ENCODE peak calls at places on chromosomes 16 and 17, in eight cellular contexts. I is small intestine, V is PC-3, K is psoas muscle, O is mucosa of descending colon, G is Peyer's patch, Q is GM23248, U is HCT116. X is an unnamed sample.

GRCh38 chr16:69561901-69562300 is 3.9 kb upstream of the NFAT5 start:
- DNase-seq in U (no peak), Q (no peak), K (no peak), G (no peak), V (no peak), I (peak; percentile 82), O (no peak), X (no peak)

GRCh38 chr17:64259922-64260321 is 3.1 kb downstream of the TEX2 start:
- DNase-seq in K (no peak), V (peak; percentile 78), G (no peak), I (peak; percentile 23), O (no peak), U (no peak), Q (peak; percentile 89), X (peak; percentile 23)

GRCh38 chr16:73572135-73572534 is 524.2 kb upstream of the ZFHX3 start:
- DNase-seq in K (peak; percentile 77), G (peak; percentile 50), Q (peak; percentile 9), O (no peak), U (no peak), I (peak; percentile 21), V (peak; percentile 23), X (peak; percentile 35)

GRCh38 chr17:64502021-64502420 is 4.1 kb downstream of the DDX5 start:
- DNase-seq in O (no peak), U (no peak), V (no peak), Q (peak; percentile 20), I (no peak), G (no peak), K (no peak), X (no peak)

GRCh38 chr16:50711862-50712567 is 18.6 kb downstream of the NOD2 start:
- DNase-seq in G (no peak), I (no peak), K (peak; percentile 91), U (no peak), V (no peak), O (no peak), Q (no peak), X (no peak)

GRCh38 chr17:57537524-57538410 is 207.3 kb downstream of the CCDC182 start:
- DNase-seq in I (no peak), Q (no peak), K (no peak), G (no peak), U (no peak), O (no peak), V (no peak), X (no peak)

GRCh38 chr17:9760336-9760735 is 31.1 kb downstream of the DHRS7C start:
- DNase-seq in K (no peak), U (no peak), V (no peak), G (no peak), O (no peak), I (no peak), Q (no peak), X (no peak)

GRCh38 chr17:1592751-1593629 is 30.4 kb upstream of the PITPNA start:
- DNase-seq in Q (no peak), I (peak; percentile 99), O (peak; percentile 82), V (no peak), G (peak; percentile 94), U (no peak), K (no peak), X (peak; percentile 90)

GRCh38 chr16:30095166-30096078 is 591 bp downstream of the YPEL3 start:
- DNase-seq in U (no peak), G (no peak), Q (peak; percentile 77), K (no peak), O (peak; percentile 64), V (no peak), I (no peak), X (peak; percentile 50)

GRCh38 chr17:48795444-48796162 is 21.4 kb downstream of the TTLL6 start:
- DNase-seq in U (peak; percentile 36), O (no peak), K (no peak), G (peak; percentile 79), I (peak; percentile 98), V (peak; percentile 73), Q (peak; percentile 94), X (peak; percentile 86)

GRCh38 chr17:74585711-74586110 is 6.4 kb downstream of the CD300LD start:
- DNase-seq in K (no peak), I (no peak), G (no peak), Q (no peak), V (no peak), U (no peak), O (no peak), X (no peak)

GRCh38 chr17:30291571-30292489 is at the start of gene BLMH:
- DNase-seq in Q (peak; percentile 90), O (peak; percentile 87), I (peak; percentile 62), G (peak; percentile 89), U (no peak), K (peak; percentile 89), V (peak; percentile 70), X (peak; percentile 82)

GRCh38 chr17:62165378-62165722 is 100.3 kb upstream of the MED13 start:
- DNase-seq in V (peak; percentile 67), G (no peak), K (no peak), U (peak; percentile 83), I (peak; percentile 91), Q (no peak), O (no peak), X (peak; percentile 46)

GRCh38 chr16:71854369-71854948 is 8.7 kb downstream of the ATXN1L start:
- DNase-seq in Q (no peak), V (peak; percentile 29), O (no peak), U (no peak), G (no peak), K (no peak), I (no peak), X (no peak)

GRCh38 chr16:51151951-51152663 is 1.0 kb upstream of the SALL1 start:
- DNase-seq in U (no peak), V (no peak), K (no peak), Q (peak; percentile 94), O (peak; percentile 63), G (no peak), I (no peak), X (peak; percentile 36)

GRCh38 chr16:69132424-69133252 is at the start of the genes CHTF8 and UTP4:
- DNase-seq in G (peak; percentile 93), V (peak; percentile 71), O (peak; percentile 91), Q (peak; percentile 95), K (peak; percentile 94), U (peak; percentile 32), I (peak; percentile 83), X (peak; percentile 89)

GRCh38 chr16:28531777-28532744 is 6.7 kb downstream of the NUPR1 start:
- DNase-seq in U (peak; percentile 56), I (peak; percentile 88), K (peak; percentile 93), V (no peak), G (peak; percentile 91), Q (peak; percentile 39), O (peak; percentile 84), X (peak; percentile 91)

GRCh38 chr16:74064120-74064735 is 232.4 kb upstream of the PSMD7 start:
- DNase-seq in U (no peak), K (no peak), Q (peak; percentile 6), I (no peak), G (no peak), O (no peak), V (no peak), X (no peak)

GRCh38 chr17:2893422-2893914 is 97.2 kb downstream of the RAP1GAP2 start:
- DNase-seq in V (peak; percentile 83), I (peak; percentile 87), G (peak; percentile 75), U (peak; percentile 90), K (no peak), Q (no peak), O (peak; percentile 82), X (peak; percentile 79)

GRCh38 chr16:11685844-11686618 is 17.8 kb downstream of the SNN start:
- DNase-seq in I (no peak), V (peak; percentile 17), Q (peak; percentile 51), U (no peak), G (no peak), K (no peak), O (no peak), X (no peak)
- H3K4me1 ChIP-seq in I (peaks cover 1% of the 10 kb centered on the region), V (peaks cover 18% of the 10 kb centered on the region), Q (peaks cover 30% of the 10 kb centered on the region), U (no peaks in the 10 kb centered on the region), G (no peaks in the 10 kb centered on the region), K (peaks cover 77% of the 10 kb centered on the region), O (peaks cover 24% of the 10 kb centered on the region), X (peaks cover 16% of the 10 kb centered on the region)

GRCh38 chr16:1152123-1152638 is 725 bp upstream of the CACNA1H start:
- DNase-seq in U (no peak), O (no peak), G (peak; percentile 54), V (no peak), Q (peak; percentile 24), I (no peak), K (no peak), X (no peak)
- H3K4me3 ChIP-seq in U (peak overlapping the region; percentile 38), O (no peak overlapping the region), G (peak overlapping the region; percentile 57), V (no peak overlapping the region), Q (no peak overlapping the region), I (peak overlapping the region; percentile 19), K (peak overlapping the region; percentile 38), X (peak overlapping the region; percentile 17)

GRCh38 chr17:35022536-35023063 is 40.9 kb downstream of the RFFL start:
- DNase-seq in U (no peak), I (peak; percentile 52), G (peak; percentile 84), K (peak; percentile 79), O (peak; percentile 54), V (peak; percentile 83), Q (peak; percentile 93), X (peak; percentile 23)
- H3K4me1 ChIP-seq in U (no peaks in the 10 kb centered on the region), I (no peaks in the 10 kb centered on the region), G (no peaks in the 10 kb centered on the region), K (peaks cover 13% of the 10 kb centered on the region), O (peaks cover 4% of the 10 kb centered on the region), V (peaks cover 38% of the 10 kb centered on the region), Q (peaks cover 13% of the 10 kb centered on the region), X (no peaks in the 10 kb centered on the region)

GRCh38 chr16:4403133-4403949 is 13.1 kb downstream of the CORO7 start:
- DNase-seq in V (no peak), Q (no peak), G (peak; percentile 43), O (no peak), U (no peak), I (no peak), K (no peak), X (no peak)

GRCh38 chr16:4404247-4404966 is 12.0 kb downstream of the CORO7 start:
- DNase-seq in Q (peak; percentile 62), V (peak; percentile 37), I (no peak), O (peak; percentile 56), U (no peak), G (peak; percentile 41), K (peak; percentile 57), X (peak; percentile 36)

GRCh38 chr16:4401510-4401909 is 14.9 kb downstream of the CORO7 start:
- DNase-seq in Q (no peak), V (no peak), G (no peak), O (no peak), U (no peak), I (no peak), K (no peak), X (no peak)

GRCh38 chr16:4401094-4401501 is 15.3 kb downstream of the CORO7 start:
- DNase-seq in K (no peak), I (no peak), U (no peak), G (no peak), O (no peak), V (no peak), Q (no peak), X (no peak)

DNA sequence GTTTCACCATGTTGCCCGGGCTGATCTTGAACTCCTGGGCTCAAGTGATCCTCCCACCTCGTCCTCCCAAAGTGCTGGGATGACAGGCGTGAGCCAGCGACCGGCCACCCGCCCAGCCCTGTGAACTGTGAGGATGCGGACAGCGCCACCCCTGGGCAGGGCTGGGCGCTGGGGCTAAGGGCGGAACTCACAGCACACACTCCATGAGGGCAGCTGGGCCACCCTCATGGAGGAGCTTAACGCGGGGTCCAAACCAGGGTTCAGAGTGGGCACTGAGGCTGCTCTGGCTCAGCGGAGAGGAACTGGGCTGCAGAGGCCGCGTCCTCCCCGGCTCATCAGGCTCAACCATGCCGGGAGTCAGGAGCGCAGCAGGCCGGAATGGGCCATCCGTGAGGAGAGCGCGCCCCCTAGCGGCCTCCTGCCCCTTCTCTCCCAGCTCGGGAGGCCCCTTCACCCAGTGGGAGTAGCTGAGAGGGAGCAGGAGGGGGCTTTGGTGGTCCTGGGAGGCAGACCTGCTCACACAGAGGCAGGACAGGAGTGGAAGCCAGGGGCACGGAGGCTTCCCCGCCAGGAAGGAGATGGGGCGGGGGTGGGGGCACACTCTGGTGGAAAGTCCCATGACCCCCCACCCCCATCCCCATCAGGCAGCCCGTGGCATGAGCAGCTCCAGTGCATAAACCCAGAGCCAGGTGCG is 13.8 kb downstream of the CORO7 start:
- DNase-seq in V (peak; percentile 65), O (peak; percentile 87), Q (peak; percentile 87), I (peak; percentile 62), G (peak; percentile 88), K (peak; percentile 91), U (peak; percentile 35), X (peak; percentile 82)
- H3K4me3 ChIP-seq in V (peak overlapping the region; percentile 31), O (no peak overlapping the region), Q (no peak overlapping the region), I (no peak overlapping the region), G (no peak overlapping the region), K (no peak overlapping the region), U (peak overlapping the region; percentile 34), X (no peak overlapping the region)